ENCODE peak calls at places on chromosomes 3 and 15, in seven cellular contexts. D is transverse colon; L is CD8-positive, alpha-beta T cell; V is SK-N-SH; H is lower lobe of right lung; N is cardiac muscle cell; A is K562. G is an unnamed sample. For H3K4me1, the result is how much of the 10 kb centered on the place peaks cover.

GRCh38 chr3:14377838-14378169 is 24.6 kb upstream of the SLC6A6 start:
- DNase-seq in N (no peak), D (peak), A (no peak), H (peak), L (peak), V (no peak), G (no peak)

GRCh38 chr15:98616397-98616796 is 31.9 kb upstream of the IGF1R start:
- DNase-seq in V (no peak), H (no peak), N (no peak), A (no peak), L (no peak), D (no peak), G (no peak)

GRCh38 chr3:18382760-18383369 is 42.3 kb downstream of the SATB1 start:
- DNase-seq in V (no peak), L (no peak), N (no peak), H (no peak), D (no peak), A (no peak), G (no peak)

GRCh38 chr3:157858821-157859220 is 247.4 kb downstream of the SHOX2 start:
- DNase-seq in H (no peak), N (no peak), V (no peak), L (no peak), D (no peak), A (no peak), G (no peak)

GRCh38 chr3:149180057-149180573 is 41.5 kb downstream of the CP start:
- DNase-seq in N (peak), A (peak), V (no peak), L (no peak), D (peak), H (peak), G (peak)

GRCh38 chr15:48300038-48300437 is 31.2 kb upstream of the DUT start:
- DNase-seq in V (no peak), H (no peak), L (no peak), A (no peak), D (no peak), N (no peak), G (no peak)

GRCh38 chr3:63940389-63940757 is 28.2 kb upstream of the SCAANT1 start:
- DNase-seq in N (peak), H (no peak), A (no peak), V (no peak), L (no peak), D (no peak), G (no peak)

GRCh38 chr15:35557544-35557943 is 11.6 kb upstream of the DPH6 start:
- DNase-seq in H (no peak), L (no peak), N (peak), D (no peak), A (peak), V (no peak), G (no peak)

GRCh38 chr3:78645628-78646310 is 1122.0 kb downstream of the ROBO1 start:
- DNase-seq in D (no peak), L (no peak), V (peak), N (peak), H (no peak), A (peak), G (no peak)

GRCh38 chr3:38579551-38580449 is 69.7 kb downstream of the SCN5A start:
- DNase-seq in H (peak), L (no peak), N (no peak), D (peak), V (peak), A (no peak), G (no peak)

GRCh38 chr3:21059409-21059808 is 691.6 kb downstream of the ZNF385D start:
- DNase-seq in V (no peak), L (no peak), D (no peak), A (no peak), H (no peak), N (peak), G (no peak)

GRCh38 chr3:126341755-126342150 is 15.5 kb downstream of the KLF15 start:
- DNase-seq in A (no peak), L (no peak), N (no peak), V (no peak), H (peak), D (peak), G (no peak)

GRCh38 chr15:36755341-36755740 is 175.9 kb downstream of the CDIN1 start:
- DNase-seq in V (no peak), D (no peak), A (no peak), N (no peak), H (no peak), L (no peak), G (no peak)

GRCh38 chr15:31551323-31551722 is 224.7 kb downstream of the KLF13 start:
- DNase-seq in N (no peak), A (no peak), L (no peak), D (no peak), V (no peak), H (no peak), G (no peak)

GRCh38 chr15:99545605-99546004 is 20.2 kb upstream of the MEF2A start:
- DNase-seq in V (no peak), L (no peak), H (no peak), A (no peak), D (no peak), N (no peak), G (no peak)

GRCh38 chr3:124620600-124621063 is 109.6 kb upstream of the UMPS start:
- DNase-seq in H (no peak), L (peak), V (no peak), N (peak), D (peak), A (peak), G (no peak)

GRCh38 chr15:70132571-70132970 is 34.9 kb upstream of the TLE3 start:
- DNase-seq in N (no peak), A (no peak), D (no peak), V (no peak), H (no peak), L (no peak), G (no peak)

GRCh38 chr3:177905895-177906511 is 630.2 kb upstream of the KCNMB2 start:
- DNase-seq in L (no peak), A (no peak), D (no peak), H (no peak), N (peak), V (no peak), G (no peak)

GRCh38 chr3:14459787-14460186 is 57.4 kb downstream of the SLC6A6 start:
- DNase-seq in V (no peak), H (no peak), L (no peak), N (no peak), A (no peak), D (no peak), G (no peak)

GRCh38 chr3:53493997-53494791 is at the start of gene CACNA1D:
- DNase-seq in N (peak), A (no peak), L (no peak), V (peak), H (peak), D (peak), G (no peak)

GRCh38 chr3:65963787-65964707 is 74.7 kb downstream of the MAGI1 start:
- DNase-seq in N (peak), L (no peak), V (no peak), D (no peak), A (no peak), H (no peak), G (no peak)

GRCh38 chr15:86663304-86663703 is 583.6 kb downstream of the AGBL1 start:
- DNase-seq in A (no peak), L (no peak), N (no peak), D (no peak), V (no peak), H (no peak), G (no peak)

GRCh38 chr3:84209473-84209872 is 749.3 kb upstream of the CADM2 start:
- DNase-seq in D (no peak), V (no peak), H (no peak), N (no peak), L (no peak), A (no peak), G (no peak)

GRCh38 chr3:44648564-44649229 is at the start of gene ZNF35:
- DNase-seq in N (peak), H (peak), D (peak), V (peak), L (no peak), A (peak), G (peak)

GRCh38 chr15:59696332-59696731 is 7.2 kb upstream of the BNIP2 start:
- DNase-seq in N (no peak), H (no peak), L (no peak), D (no peak), V (no peak), A (no peak), G (no peak)

GRCh38 chr3:32816439-32817194 is 1.2 kb upstream of the TRIM71 start:
- DNase-seq in D (no peak), V (peak), L (no peak), A (no peak), N (peak), H (peak), G (no peak)

GRCh38 chr3:14274999-14275961 is 96.7 kb downstream of the LSM3 start:
- DNase-seq in D (no peak), A (peak), H (no peak), V (peak), L (no peak), N (peak), G (no peak)

GRCh38 chr3:105458518-105459215 is 92.0 kb downstream of the ALCAM start:
- DNase-seq in V (no peak), H (no peak), D (no peak), A (no peak), N (peak), L (no peak), G (no peak)

GRCh38 chr3:172282850-172283249 is 165.4 kb downstream of the GHSR start:
- DNase-seq in V (no peak), N (no peak), A (no peak), H (no peak), D (no peak), L (no peak), G (no peak)

GRCh38 chr3:46559030-46559704 is 6.9 kb downstream of the LRRC2 start:
- DNase-seq in L (no peak), N (no peak), D (no peak), H (no peak), A (no peak), V (peak), G (no peak)

GRCh38 chr3:63979093-63979492 is 44.2 kb downstream of the PSMD6 start:
- DNase-seq in V (no peak), A (no peak), N (peak), D (no peak), L (peak), H (no peak), G (no peak)

GRCh38 chr3:27720029-27720518 is 2.0 kb downstream of the EOMES start:
- DNase-seq in D (no peak), N (no peak), H (no peak), A (no peak), V (no peak), L (no peak), G (no peak)

GRCh38 chr3:27720899-27721716 is 1.0 kb downstream of the EOMES start:
- DNase-seq in N (no peak), L (peak), V (peak), D (no peak), H (no peak), A (no peak), G (no peak)

GRCh38 chr3:27722957-27723802 is 1.1 kb upstream of the EOMES start:
- DNase-seq in H (no peak), D (no peak), V (no peak), A (no peak), L (no peak), N (no peak), G (no peak)

GRCh38 chr3:27723803-27724458 is 1.8 kb upstream of the EOMES start:
- DNase-seq in L (peak), H (no peak), D (no peak), V (no peak), N (no peak), A (no peak), G (no peak)

DNA sequence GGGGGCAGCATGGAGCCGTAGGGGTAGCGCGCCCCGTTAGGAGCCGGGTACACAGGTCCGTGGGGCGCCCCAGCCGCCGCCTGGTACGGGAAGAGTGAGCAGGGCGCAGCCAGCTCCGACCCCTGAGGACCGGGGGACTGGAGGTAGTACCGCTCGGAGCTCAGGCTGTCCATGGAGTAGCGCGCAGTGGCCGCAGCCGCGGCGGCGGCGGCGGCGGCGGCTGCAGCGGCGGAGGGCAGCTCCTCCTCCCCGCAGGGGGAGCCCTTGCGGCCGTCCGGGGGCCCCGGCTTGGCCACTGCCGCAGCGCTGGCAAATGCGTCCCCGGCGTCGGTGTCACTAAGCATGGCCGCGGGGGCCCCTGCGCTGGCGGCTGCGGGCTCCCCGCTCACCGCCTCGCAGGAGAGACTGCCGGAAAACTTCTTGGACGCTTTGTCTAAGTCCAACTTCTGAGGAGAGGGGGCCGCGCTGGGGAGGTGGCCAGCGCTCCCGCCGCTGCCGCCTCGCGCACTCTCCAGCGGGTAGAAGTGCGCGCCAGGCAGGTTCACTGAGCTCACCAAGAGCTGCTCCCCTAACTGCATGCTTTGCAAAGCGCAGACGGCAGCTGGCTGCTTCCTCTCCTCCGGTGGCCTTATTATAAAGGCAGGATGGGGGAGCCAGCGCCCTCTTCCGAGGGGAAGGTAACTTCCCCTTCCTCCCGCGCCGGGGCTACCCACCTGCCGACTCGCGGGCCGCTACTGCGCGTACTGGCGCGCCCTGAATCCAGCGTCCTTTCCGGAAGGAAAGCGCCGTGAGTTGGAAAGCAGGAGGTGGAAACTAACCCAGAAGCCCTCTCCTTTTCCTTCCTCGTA is at the start of gene EOMES:
- DNase-seq in D (peak), A (no peak), V (peak), H (peak), N (peak), L (peak), G (peak)
- H3K4me3 ChIP-seq in D (peak), A (no peak), V (peak), H (peak), N (peak), L (peak), G (peak)

DNA sequence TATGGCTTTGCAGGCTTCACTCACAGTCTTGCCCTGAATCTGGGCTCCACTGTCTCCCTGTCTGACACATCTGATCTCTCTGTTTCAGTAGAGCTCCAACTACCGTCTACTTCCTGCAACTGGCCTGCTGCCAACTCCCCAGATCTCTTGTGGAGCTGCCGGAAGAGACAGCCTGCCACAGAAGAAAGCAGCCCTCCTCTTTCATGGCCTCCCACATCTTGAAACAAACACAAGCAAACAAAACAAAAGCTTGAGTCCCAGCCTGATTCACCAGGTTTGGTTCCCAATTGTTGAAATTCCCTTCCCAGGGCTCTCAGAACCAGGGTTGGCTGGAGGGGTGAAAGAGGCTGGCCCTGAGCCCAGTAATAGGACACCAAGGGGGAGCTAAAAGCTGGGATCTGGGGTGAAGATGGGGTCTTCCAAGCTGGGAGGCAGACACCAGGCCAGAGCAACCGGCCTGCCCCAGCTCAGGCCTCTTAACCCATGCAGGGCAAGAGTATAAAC is 55.3 kb upstream of the CA12 start:
- DNase-seq in H (peak), N (peak), L (peak), D (peak), V (peak), A (peak), G (peak)
- TF ChIP-seq CTCF in H (no peak), N (no peak), L (no peak), D (no peak), V (no peak), A (peak), G (no peak)

GRCh38 chr15:88653200-88654064 is 14.6 kb downstream of the ISG20 start:
- DNase-seq in A (no peak), V (peak), N (no peak), L (no peak), D (no peak), H (no peak), G (no peak)
- H3K4me1 ChIP-seq in A (under half), V (under half), N (under half), L (half or more), D (under half), H (under half), G (under half)

DNA sequence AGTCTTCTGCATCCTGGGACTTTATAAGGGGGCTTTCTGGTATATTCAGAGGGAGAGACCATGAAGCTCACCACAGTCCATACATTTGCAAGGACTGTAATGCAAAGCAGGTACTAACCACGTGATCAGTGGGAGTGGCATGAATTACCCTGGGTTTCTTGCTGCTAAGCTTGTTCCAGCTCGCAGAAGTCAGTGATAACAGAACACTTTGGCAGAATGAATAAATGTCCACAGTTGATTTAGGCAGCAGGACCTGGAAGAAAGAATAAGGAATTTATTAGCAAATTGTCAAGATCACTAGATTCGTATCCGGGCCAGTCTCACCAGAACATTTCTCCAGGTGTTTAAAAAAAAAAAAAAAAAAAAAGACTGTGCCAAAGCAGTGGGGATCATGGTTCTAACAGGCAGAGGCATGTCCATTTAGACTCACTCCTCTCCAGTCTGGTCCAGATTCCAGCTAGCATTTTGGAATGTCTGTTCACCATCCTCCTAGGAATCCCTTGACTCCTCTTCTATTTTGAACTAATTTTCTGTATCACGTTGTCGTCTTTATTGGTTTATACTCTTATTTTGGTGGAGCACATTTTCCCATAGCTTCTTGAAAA is 24.5 kb downstream of the HHLA2 start:
- DNase-seq in D (no peak), A (no peak), H (no peak), N (no peak), V (no peak), L (no peak), G (no peak)
- H3K4me3 ChIP-seq in D (no peak), A (no peak), H (no peak), N (no peak), V (no peak), L (no peak), G (no peak)

DNA sequence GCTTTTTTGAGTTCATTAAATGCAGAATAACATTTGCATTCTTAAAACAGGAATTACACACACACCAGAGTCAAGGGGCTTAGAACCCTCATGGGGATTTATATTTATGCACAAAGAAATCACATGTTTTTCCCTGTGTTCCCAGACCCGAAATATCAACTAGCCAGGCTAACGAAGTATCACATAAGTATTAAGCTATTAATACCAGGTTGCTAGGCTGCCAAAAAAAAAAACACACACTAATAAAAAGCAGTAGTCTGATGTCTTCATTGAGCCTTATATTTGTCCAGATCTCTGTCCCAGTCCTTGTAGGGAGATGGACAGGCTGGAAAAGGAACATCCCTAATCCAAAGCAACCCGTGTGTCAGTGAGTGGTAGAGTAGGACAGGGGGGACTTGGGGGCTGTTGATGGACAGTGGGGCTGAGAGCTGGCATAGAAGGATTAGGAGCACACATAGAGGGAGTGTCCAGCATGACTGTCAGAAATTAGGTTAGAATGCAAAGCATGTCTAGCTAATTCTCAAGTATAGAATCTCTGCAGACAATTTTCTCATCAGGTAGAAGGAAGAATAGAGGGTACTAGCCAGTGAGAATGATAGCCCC is 103.4 kb upstream of the BFSP2 start:
- DNase-seq in L (no peak), V (no peak), D (no peak), N (no peak), H (no peak), A (no peak), G (no peak)
- TF ChIP-seq CTCF in L (no peak), V (no peak), D (no peak), N (no peak), H (no peak), A (no peak), G (no peak)

DNA sequence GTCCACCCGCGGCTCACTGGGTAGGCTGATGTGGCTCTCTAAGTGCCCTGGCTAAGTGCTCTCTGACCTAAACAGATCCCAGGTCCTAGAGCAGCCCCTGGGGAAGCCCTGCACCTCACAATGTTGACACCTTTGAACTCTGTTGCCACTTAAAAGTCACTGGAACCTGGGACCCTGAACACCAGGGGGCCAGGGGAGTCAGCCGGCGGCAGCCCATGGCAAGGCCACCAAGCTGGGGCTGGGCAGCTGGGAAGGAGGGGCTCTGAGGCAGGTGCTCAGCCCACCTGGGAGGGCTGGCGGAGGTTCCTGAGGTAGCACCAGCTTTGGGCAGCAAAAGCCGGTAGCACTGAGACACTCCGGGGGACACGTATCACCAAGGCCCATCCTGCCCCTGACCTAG is 129.0 kb downstream of the CHSY1 start:
- DNase-seq in D (no peak), L (no peak), V (no peak), A (no peak), H (no peak), N (no peak), G (no peak)
- H3K4me1 ChIP-seq in D (under half), L (under half), V (under half), A (under half), H (half or more), N (under half), G (under half)

G was measured in psoas muscle.